ENCODE peak calls at places on chromosomes 5 and 9, in ten cellular contexts. V is caudate nucleus, K is lung, A is H9, S is left cardiac atrium, M is A549, N is T-helper 1 cell, O is EH, L is T follicular helper cell, D is NCI-H1092. E is an unnamed sample.

GRCh38 chr5:96699186-96699820 is 37.1 kb downstream of the CAST start:
- DNase-seq in V (no peak), K (no peak), A (peak; percentile 48), S (no peak), M (no peak), N (no peak), O (peak; percentile 62), L (no peak), D (no peak), E (no peak)

GRCh38 chr5:173866249-173867172 is 21.6 kb upstream of the CPEB4 start:
- DNase-seq in V (peak; percentile 77), K (peak; percentile 35), A (no peak), S (no peak), M (no peak), N (no peak), O (no peak), L (no peak), D (no peak), E (no peak)

GRCh38 chr9:117737721-117738226 is 33.6 kb downstream of the TLR4 start:
- DNase-seq in V (peak; percentile 5), K (no peak), A (no peak), S (no peak), M (no peak), N (no peak), O (no peak), L (no peak), D (no peak), E (no peak)

GRCh38 chr5:159962214-159962613 is 45.9 kb downstream of the ADRA1B start:
- DNase-seq in V (no peak), K (no peak), A (no peak), S (no peak), M (no peak), N (no peak), O (no peak), L (no peak), D (no peak), E (no peak)

GRCh38 chr9:34520505-34521385 is 2.0 kb downstream of the ENHO start:
- DNase-seq in V (no peak), K (no peak), A (no peak), S (no peak), M (no peak), N (no peak), O (no peak), L (no peak), D (no peak), E (no peak)

GRCh38 chr5:95759634-95760033 is 28.5 kb downstream of the RHOBTB3 start:
- DNase-seq in V (no peak), K (no peak), A (no peak), S (no peak), M (no peak), N (no peak), O (peak; percentile 74), L (no peak), D (no peak), E (no peak)

GRCh38 chr5:36932699-36933098 is 56.1 kb downstream of the NIPBL start:
- DNase-seq in V (no peak), K (no peak), A (no peak), S (no peak), M (no peak), N (no peak), O (no peak), L (no peak), D (no peak), E (no peak)

GRCh38 chr5:39675676-39676075 is 250.9 kb upstream of the DAB2 start:
- DNase-seq in V (no peak), K (no peak), A (no peak), S (no peak), M (no peak), N (no peak), O (no peak), L (no peak), D (no peak), E (no peak)

GRCh38 chr5:56066931-56067450 is 72.2 kb upstream of the IL6ST start:
- DNase-seq in V (no peak), K (no peak), A (no peak), S (no peak), M (no peak), N (no peak), O (no peak), L (no peak), D (no peak), E (no peak)

GRCh38 chr5:68086857-68087256 is 128.7 kb upstream of the PIK3R1 start:
- DNase-seq in V (no peak), K (no peak), A (no peak), S (peak; percentile 40), M (no peak), N (no peak), O (peak; percentile 91), L (no peak), D (no peak), E (no peak)

GRCh38 chr5:136094189-136094912 is 38.3 kb upstream of the SMAD5 start:
- DNase-seq in V (no peak), K (no peak), A (no peak), S (no peak), M (no peak), N (no peak), O (no peak), L (no peak), D (no peak), E (no peak)

GRCh38 chr5:145244788-145245187 is 590.4 kb downstream of the PRELID2 start:
- DNase-seq in V (no peak), K (no peak), A (no peak), S (no peak), M (no peak), N (no peak), O (peak; percentile 74), L (no peak), D (no peak), E (no peak)

GRCh38 chr5:30930736-30931135 is 262.8 kb upstream of the CDH6 start:
- DNase-seq in V (no peak), K (no peak), A (no peak), S (no peak), M (no peak), N (no peak), O (peak; percentile 12), L (no peak), D (no peak), E (no peak)

GRCh38 chr9:130254753-130255637 is 10.6 kb upstream of the HMCN2 start:
- DNase-seq in V (no peak), K (no peak), A (no peak), S (no peak), M (no peak), N (no peak), O (no peak), L (no peak), D (no peak), E (no peak)